ENCODE peak calls at places on chromosomes 7 and 10, in five cellular contexts. P is right cardiac atrium, E is colonic mucosa, C is breast epithelium, G is A549. L is an unnamed sample.

GRCh38 chr7:36214608-36215016 is 61.6 kb downstream of the EEPD1 start:
- DNase-seq in P (no peak), E (no peak), C (no peak), G (no peak), L (no peak)

GRCh38 chr10:4770766-4771553 is 55.0 kb upstream of the AKR1E2 start:
- DNase-seq in P (no peak), E (no peak), C (no peak), G (peak; percentile 69), L (no peak)

GRCh38 chr7:157544226-157544625 is 207.4 kb downstream of the DNAJB6 start:
- DNase-seq in P (peak; percentile 35), E (no peak), C (no peak), G (no peak), L (no peak)

GRCh38 chr7:22613466-22613865 is 113.5 kb upstream of the STEAP1B start:
- DNase-seq in P (no peak), E (no peak), C (no peak), G (no peak), L (no peak)

GRCh38 chr10:68826764-68827591 is at the start of gene STOX1:
- DNase-seq in P (peak; percentile 81), E (peak; percentile 58), C (peak; percentile 20), G (peak; percentile 56), L (no peak)

GRCh38 chr7:82406937-82407336 is 36.6 kb downstream of the CACNA2D1 start:
- DNase-seq in P (no peak), E (no peak), C (no peak), G (no peak), L (no peak)

GRCh38 chr10:80924063-80924952 is 386.6 kb downstream of the SH2D4B start:
- DNase-seq in P (no peak), E (peak; percentile 63), C (no peak), G (peak; percentile 7), L (no peak)

GRCh38 chr10:119421887-119422684 is 120.4 kb downstream of the RGS10 start:
- DNase-seq in P (peak; percentile 79), E (no peak), C (no peak), G (no peak), L (no peak)

GRCh38 chr7:78185149-78185745 is 386.7 kb downstream of the PHTF2 start:
- DNase-seq in P (no peak), E (no peak), C (no peak), G (no peak), L (no peak)

GRCh38 chr7:81449105-81449504 is 320.7 kb downstream of the HGF start:
- DNase-seq in P (no peak), E (no peak), C (no peak), G (no peak), L (no peak)

GRCh38 chr7:140446467-140446866 is 32.8 kb downstream of the MKRN1 start:
- DNase-seq in P (no peak), E (no peak), C (no peak), G (no peak), L (no peak)

GRCh38 chr7:140439359-140439758 is 35.5 kb downstream of the RAB19 start:
- DNase-seq in P (no peak), E (no peak), C (no peak), G (no peak), L (no peak)

GRCh38 chr7:140435252-140435895 is 31.5 kb downstream of the RAB19 start:
- DNase-seq in P (peak; percentile 57), E (no peak), C (no peak), G (no peak), L (no peak)

GRCh38 chr7:140441519-140441918 is 37.7 kb downstream of the RAB19 start:
- DNase-seq in P (no peak), E (no peak), C (no peak), G (no peak), L (no peak)

DNA sequence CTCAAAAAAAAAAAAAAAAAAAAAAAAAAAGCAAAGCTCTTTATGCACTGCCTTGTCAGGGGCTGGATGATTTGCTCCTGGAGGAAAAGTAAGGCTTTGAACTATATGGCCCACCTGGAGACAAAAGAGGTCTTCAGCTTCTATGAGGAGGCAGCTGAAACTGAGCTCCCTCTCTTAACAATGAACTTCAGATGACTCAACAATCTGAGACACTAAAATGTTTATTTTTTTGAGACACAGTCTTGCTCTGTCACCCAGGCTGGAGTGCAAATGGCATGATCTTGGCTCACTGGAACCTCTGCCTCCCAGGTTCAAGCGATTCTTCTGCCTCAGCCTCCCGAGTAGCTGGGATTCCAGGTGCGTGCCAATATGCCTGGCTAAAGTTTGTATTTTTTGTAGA is 36.7 kb downstream of the RAB19 start:
- DNase-seq in P (no peak), E (no peak), C (no peak), G (no peak), L (no peak)
- H3K4me1 ChIP-seq in P (no peaks in the 10 kb centered on the region), E (no peaks in the 10 kb centered on the region), C (no peaks in the 10 kb centered on the region), G (no peaks in the 10 kb centered on the region), L (no peaks in the 10 kb centered on the region)

DNA sequence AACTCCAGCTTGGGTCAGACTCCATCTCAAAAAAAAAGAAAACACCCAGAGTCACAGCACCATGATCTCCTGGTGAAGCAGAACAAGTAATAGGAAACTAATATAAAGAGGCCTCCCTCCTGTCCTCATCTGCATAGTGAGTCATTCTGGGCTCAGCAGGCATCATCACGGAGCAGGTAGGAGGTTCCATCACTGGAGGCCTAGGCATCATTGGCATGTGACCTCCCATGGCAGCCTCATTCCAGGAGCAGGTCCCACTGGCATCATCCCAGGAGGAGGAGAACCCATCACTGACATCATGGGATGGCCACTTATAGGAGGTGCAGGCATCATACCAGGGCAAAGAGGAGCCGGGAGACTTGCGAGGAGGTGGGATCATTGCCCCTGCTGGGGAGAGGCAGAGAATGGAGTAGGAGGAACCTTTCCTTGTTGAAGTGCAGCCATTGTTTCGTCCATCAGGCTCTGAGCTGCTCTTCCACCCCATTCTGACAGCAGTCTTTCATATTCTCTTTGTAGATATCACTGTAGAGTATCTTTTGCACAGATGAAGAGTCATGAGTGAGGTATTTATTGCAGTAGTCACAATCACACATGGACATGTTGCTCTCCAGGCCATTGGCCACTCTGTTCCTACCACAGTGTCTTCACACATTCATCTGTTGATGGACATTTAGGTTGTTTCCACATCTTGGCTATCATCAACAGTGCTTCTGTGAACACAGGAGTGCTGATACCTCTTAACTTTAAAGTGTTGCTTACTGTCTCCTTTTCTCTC is 73.8 kb downstream of the OSBPL3 start:
- DNase-seq in P (no peak), E (no peak), C (no peak), G (no peak), L (no peak)
- H3K4me1 ChIP-seq in P (peaks cover 7% of the 10 kb centered on the region), E (no peaks in the 10 kb centered on the region), C (no peaks in the 10 kb centered on the region), G (peaks cover 29% of the 10 kb centered on the region), L (peaks cover 8% of the 10 kb centered on the region)

GRCh38 chr7:101951757-101952156 is 134.3 kb downstream of the CUX1 start:
- DNase-seq in P (no peak), E (no peak), C (no peak), G (no peak), L (no peak)
- H3K4me1 ChIP-seq in P (peaks cover 13% of the 10 kb centered on the region), E (no peaks in the 10 kb centered on the region), C (no peaks in the 10 kb centered on the region), G (peaks cover 35% of the 10 kb centered on the region), L (peaks cover 29% of the 10 kb centered on the region)

GRCh38 chr10:110861930-110862677 is 9.6 kb upstream of the PDCD4 start:
- DNase-seq in P (no peak), E (no peak), C (peak; percentile 75), G (no peak), L (peak; percentile 93)
- H3K4me1 ChIP-seq in P (peaks cover 26% of the 10 kb centered on the region), E (peaks cover 33% of the 10 kb centered on the region), C (peaks cover 8% of the 10 kb centered on the region), G (peaks cover 32% of the 10 kb centered on the region), L (peaks cover 97% of the 10 kb centered on the region)

GRCh38 chr10:113543455-113543955 is 9.3 kb upstream of the HABP2 start:
- DNase-seq in P (no peak), E (no peak), C (no peak), G (no peak), L (no peak)
- H3K4me1 ChIP-seq in P (no peaks in the 10 kb centered on the region), E (no peaks in the 10 kb centered on the region), C (no peaks in the 10 kb centered on the region), G (no peaks in the 10 kb centered on the region), L (no peaks in the 10 kb centered on the region)

GRCh38 chr10:124522903-124523260 is 61.3 kb downstream of the LHPP start:
- DNase-seq in P (no peak), E (peak; percentile 76), C (no peak), G (no peak), L (no peak)
- H3K4me1 ChIP-seq in P (no peaks in the 10 kb centered on the region), E (no peaks in the 10 kb centered on the region), C (no peaks in the 10 kb centered on the region), G (peaks cover 13% of the 10 kb centered on the region), L (peaks cover 36% of the 10 kb centered on the region)

L was measured in vagina.